ENCODE peak calls at places on chromosomes 5 and 9, in seven cellular contexts. V is neural crest cell; K is CD8-positive, alpha-beta T cell; J is AG10803; U is colonic mucosa; Y is mesothelial cell of epicardium; D is bronchial epithelial cell. C is an unnamed sample.

GRCh38 chr9:24793711-24794110 is 248.0 kb upstream of the IZUMO3 start:
- DNase-seq in U (no peak), V (no peak), D (no peak), J (no peak), Y (no peak), K (no peak), C (no peak)

GRCh38 chr9:14031015-14031414 is 282.9 kb downstream of the NFIB start:
- DNase-seq in U (no peak), D (peak), Y (no peak), V (no peak), K (no peak), J (no peak), C (no peak)

GRCh38 chr9:88680505-88681160 is 145.7 kb downstream of the NXNL2 start:
- DNase-seq in V (no peak), U (no peak), Y (no peak), J (no peak), K (no peak), D (no peak), C (no peak)

GRCh38 chr5:16934123-16934522 is 2.0 kb downstream of the MYO10 start:
- DNase-seq in K (no peak), U (peak), D (peak), J (peak), V (peak), Y (peak), C (peak)

GRCh38 chr5:157252741-157253465 is 13.0 kb upstream of the CYFIP2 start:
- DNase-seq in J (peak), K (peak), Y (no peak), D (no peak), V (no peak), U (no peak), C (peak)

GRCh38 chr9:96555567-96556386 is 63.9 kb downstream of the CDC14B start:
- DNase-seq in D (peak), J (peak), V (no peak), U (no peak), Y (no peak), K (no peak), C (no peak)

GRCh38 chr5:143386725-143387124 is 16.8 kb downstream of the NR3C1 start:
- DNase-seq in K (no peak), J (peak), D (no peak), U (no peak), V (no peak), Y (no peak), C (no peak)

GRCh38 chr5:93953442-93953841 is 212.0 kb upstream of the POU5F2 start:
- DNase-seq in Y (no peak), D (no peak), J (no peak), V (no peak), K (no peak), U (no peak), C (no peak)

GRCh38 chr9:96554326-96554725 is 65.3 kb downstream of the CDC14B start:
- DNase-seq in K (no peak), J (peak), D (no peak), Y (no peak), U (no peak), V (no peak), C (no peak)

GRCh38 chr9:84782228-84782866 is 112.8 kb downstream of the NTRK2 start:
- DNase-seq in Y (no peak), V (no peak), D (peak), J (no peak), K (no peak), U (no peak), C (no peak)

GRCh38 chr5:9782806-9783560 is 152.8 kb upstream of the TAS2R1 start:
- DNase-seq in J (peak), D (no peak), K (no peak), U (peak), Y (no peak), V (no peak), C (no peak)

GRCh38 chr5:10332301-10332700 is 21.2 kb upstream of the MARCHF6 start:
- DNase-seq in V (no peak), D (no peak), K (no peak), U (peak), Y (no peak), J (no peak), C (no peak)

GRCh38 chr5:15500326-15500958 is 462 bp downstream of the FBXL7 start:
- DNase-seq in V (peak), D (peak), J (peak), Y (no peak), U (peak), K (no peak), C (no peak)

GRCh38 chr5:143536364-143536763 is 132.9 kb upstream of the NR3C1 start:
- DNase-seq in D (peak), U (no peak), V (no peak), J (peak), Y (no peak), K (no peak), C (no peak)

GRCh38 chr5:7801898-7802614 is 48.9 kb downstream of the CFAP90 start:
- DNase-seq in U (no peak), Y (no peak), D (no peak), J (no peak), V (no peak), K (no peak), C (no peak)

GRCh38 chr5:110054240-110054639 is 364.5 kb downstream of the MAN2A1 start:
- DNase-seq in U (peak), V (no peak), Y (no peak), J (peak), D (peak), K (peak), C (peak)

GRCh38 chr9:74975538-74975937 is 22.8 kb upstream of the C9orf40 start:
- DNase-seq in U (no peak), K (no peak), Y (no peak), V (no peak), J (no peak), D (no peak), C (no peak)

GRCh38 chr5:78235289-78235688 is 59.2 kb downstream of the AP3B1 start:
- DNase-seq in J (peak), V (no peak), U (no peak), D (peak), K (no peak), Y (no peak), C (no peak)

GRCh38 chr9:133823189-133824105 is 85.3 kb upstream of the SARDH start:
- DNase-seq in K (no peak), U (no peak), D (no peak), Y (no peak), V (no peak), J (no peak), C (peak)

GRCh38 chr5:72347801-72348305 is 27.7 kb downstream of the PTCD2 start:
- DNase-seq in V (no peak), D (peak), Y (no peak), U (no peak), J (peak), K (no peak), C (peak)

GRCh38 chr5:133945561-133945960 is 22.9 kb downstream of the C5orf15 start:
- DNase-seq in Y (no peak), D (no peak), U (no peak), V (no peak), J (peak), K (no peak), C (no peak)

GRCh38 chr5:142830241-142831018 is 60.3 kb downstream of the ARHGAP26 start:
- DNase-seq in J (peak), K (no peak), Y (no peak), U (no peak), D (peak), V (no peak), C (no peak)

GRCh38 chr5:132661231-132662003 is 3.4 kb downstream of the IL13 start:
- DNase-seq in U (no peak), Y (no peak), J (no peak), V (no peak), K (no peak), D (no peak), C (peak)

GRCh38 chr9:134267305-134268265 is 58.7 kb upstream of the RXRA start:
- DNase-seq in Y (no peak), J (no peak), K (no peak), U (no peak), D (no peak), V (no peak), C (no peak)

GRCh38 chr5:149962040-149962439 is 1.5 kb downstream of the SLC26A2 start:
- DNase-seq in U (no peak), D (peak), V (no peak), J (peak), Y (no peak), K (no peak), C (no peak)

GRCh38 chr9:14908221-14909206 is 1.7 kb downstream of the FREM1 start:
- DNase-seq in D (no peak), J (no peak), V (no peak), K (no peak), Y (no peak), U (no peak), C (no peak)

GRCh38 chr5:142186821-142187594 is 78.4 kb downstream of the NDFIP1 start:
- DNase-seq in Y (no peak), U (peak), D (no peak), V (no peak), K (no peak), J (no peak), C (no peak)

GRCh38 chr5:151319334-151319733 is 15.8 kb upstream of the SLC36A3 start:
- DNase-seq in J (peak), Y (no peak), K (no peak), V (no peak), D (peak), U (no peak), C (peak)

GRCh38 chr5:112634166-112634565 is 103.5 kb upstream of the APC start:
- DNase-seq in Y (no peak), D (no peak), U (no peak), V (no peak), J (peak), K (no peak), C (no peak)

GRCh38 chr5:95816341-95816740 is 6.2 kb downstream of the GLRX start:
- DNase-seq in U (no peak), D (no peak), Y (no peak), J (no peak), V (no peak), K (no peak), C (no peak)

GRCh38 chr9:133127340-133127981 is 6.4 kb upstream of the RALGDS start:
- DNase-seq in D (peak), J (no peak), Y (no peak), K (peak), U (no peak), V (no peak), C (no peak)

GRCh38 chr5:5018560-5018935 is 121.6 kb upstream of the ADAMTS16 start:
- DNase-seq in K (no peak), D (no peak), V (no peak), U (no peak), Y (no peak), J (peak), C (no peak)
- TF ChIP-seq CTCF in K (no peak), D (no peak), V (no peak), U (no peak), Y (no peak), J (no peak), C (no peak)

GRCh38 chr9:2230362-2230761 is 215.2 kb downstream of the SMARCA2 start:
- DNase-seq in J (no peak), D (peak), V (no peak), U (no peak), Y (no peak), K (no peak), C (no peak)
- TF ChIP-seq CTCF in J (no peak), D (peak), V (no peak), U (no peak), Y (no peak), K (no peak), C (no peak)

DNA sequence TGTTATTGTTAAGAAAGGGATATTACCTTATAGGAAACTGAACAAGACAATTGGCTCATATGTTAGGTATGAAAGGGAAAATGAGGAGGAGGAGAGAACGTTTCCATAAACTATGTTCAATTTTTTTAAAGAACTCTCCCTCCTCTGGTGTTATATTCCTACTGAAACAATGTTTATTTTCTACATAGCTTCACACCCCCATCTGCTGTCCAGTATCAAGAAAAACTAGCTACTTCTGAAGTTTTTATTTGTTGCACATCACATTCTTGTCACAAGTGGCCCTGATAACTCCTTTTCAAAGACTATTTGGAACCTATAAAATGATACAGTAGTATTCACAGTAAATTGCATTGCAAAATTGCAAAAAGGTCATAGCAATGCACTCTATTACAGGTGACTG is 223.4 kb upstream of the FAM174A start:
- DNase-seq in D (no peak), U (no peak), J (no peak), V (no peak), K (no peak), Y (no peak), C (no peak)
- TF ChIP-seq CTCF in D (no peak), U (no peak), J (no peak), V (peak), K (no peak), Y (no peak), C (no peak)

GRCh38 chr9:126773004-126773607 is 31.7 kb upstream of the ZBTB43 start:
- DNase-seq in J (no peak), V (no peak), Y (no peak), D (no peak), K (no peak), U (no peak), C (no peak)

GRCh38 chr9:126781186-126781585 is 23.7 kb upstream of the ZBTB43 start:
- DNase-seq in Y (no peak), U (no peak), J (no peak), V (no peak), D (no peak), K (no peak), C (no peak)

GRCh38 chr9:126775926-126776325 is 28.9 kb upstream of the ZBTB43 start:
- DNase-seq in V (no peak), K (no peak), J (no peak), D (no peak), U (no peak), Y (no peak), C (no peak)

GRCh38 chr9:126781717-126782388 is 23.0 kb upstream of the ZBTB43 start:
- DNase-seq in D (peak), J (peak), V (peak), U (peak), Y (peak), K (peak), C (peak)

GRCh38 chr9:126777733-126778132 is 27.1 kb upstream of the ZBTB43 start:
- DNase-seq in J (no peak), K (no peak), V (no peak), U (no peak), Y (no peak), D (no peak), C (no peak)
- TF ChIP-seq CTCF in J (no peak), K (no peak), V (no peak), U (no peak), Y (no peak), D (peak), C (no peak)

GRCh38 chr9:33867747-33868429 is 50.9 kb downstream of the UBE2R2 start:
- DNase-seq in Y (no peak), K (no peak), U (peak), V (no peak), D (no peak), J (peak), C (no peak)
- TF ChIP-seq CTCF in Y (no peak), K (no peak), U (no peak), V (no peak), D (no peak), J (no peak), C (no peak)

GRCh38 chr9:77162366-77162765 is 15.0 kb upstream of the VPS13A start:
- DNase-seq in J (no peak), Y (no peak), K (no peak), D (no peak), U (no peak), V (no peak), C (no peak)
- TF ChIP-seq CTCF in J (no peak), Y (no peak), K (no peak), D (no peak), U (no peak), V (no peak), C (no peak)

GRCh38 chr5:6291961-6292360 is 86.4 kb downstream of the MED10 start:
- DNase-seq in K (no peak), V (no peak), J (peak), D (peak), U (no peak), Y (no peak), C (no peak)
- TF ChIP-seq CTCF in K (no peak), V (peak), J (peak), D (peak), U (no peak), Y (no peak), C (peak)

DNA sequence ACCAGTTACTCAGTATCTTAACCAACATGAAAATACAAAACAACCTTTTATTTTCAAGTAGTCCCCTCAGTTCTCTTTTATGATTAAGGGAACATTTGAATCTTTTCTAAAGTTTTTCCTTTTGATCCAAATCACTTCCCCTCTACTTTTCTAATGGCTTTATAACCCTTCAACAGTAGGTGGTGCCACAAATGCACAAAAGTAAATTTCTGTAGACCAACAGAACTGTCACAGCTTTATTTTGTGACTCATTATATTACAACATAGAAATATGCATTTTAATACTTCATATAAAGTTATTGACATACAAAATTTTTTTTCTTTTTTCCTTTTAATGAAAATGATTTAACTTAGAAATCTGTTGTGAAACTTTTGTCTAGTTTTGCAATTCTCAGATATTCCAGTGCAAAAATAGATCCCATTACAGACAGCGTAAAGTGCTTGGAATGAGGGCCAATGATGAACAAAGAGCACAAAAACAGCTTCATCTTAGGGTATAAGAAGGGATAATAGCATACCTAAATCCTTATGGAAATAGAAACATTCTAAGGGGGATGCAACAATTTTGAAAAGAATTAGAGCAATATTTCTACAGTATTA is 17.0 kb downstream of the NIPSNAP3B start:
- DNase-seq in V (no peak), U (no peak), D (peak), J (peak), K (no peak), Y (no peak), C (peak)
- TF ChIP-seq CTCF in V (peak), U (peak), D (peak), J (peak), K (no peak), Y (no peak), C (peak)

GRCh38 chr5:1672396-1672795 is 127.2 kb downstream of the MRPL36 start:
- DNase-seq in D (no peak), K (no peak), J (no peak), V (no peak), U (no peak), Y (no peak), C (no peak)
- TF ChIP-seq CTCF in D (no peak), K (no peak), J (no peak), V (no peak), U (no peak), Y (no peak), C (no peak)

GRCh38 chr5:179302499-179303185 is 42.6 kb downstream of the ADAMTS2 start:
- DNase-seq in Y (no peak), J (no peak), D (no peak), K (no peak), V (no peak), U (no peak), C (no peak)

GRCh38 chr5:179306191-179307005 is 38.9 kb downstream of the ADAMTS2 start:
- DNase-seq in J (peak), U (no peak), V (no peak), K (no peak), Y (no peak), D (no peak), C (no peak)

GRCh38 chr5:179304466-179304865 is 40.8 kb downstream of the ADAMTS2 start:
- DNase-seq in Y (no peak), K (no peak), V (no peak), D (no peak), U (no peak), J (peak), C (no peak)

GRCh38 chr5:179303801-179304200 is 41.5 kb downstream of the ADAMTS2 start:
- DNase-seq in K (no peak), D (no peak), Y (no peak), V (no peak), J (no peak), U (no peak), C (no peak)

DNA sequence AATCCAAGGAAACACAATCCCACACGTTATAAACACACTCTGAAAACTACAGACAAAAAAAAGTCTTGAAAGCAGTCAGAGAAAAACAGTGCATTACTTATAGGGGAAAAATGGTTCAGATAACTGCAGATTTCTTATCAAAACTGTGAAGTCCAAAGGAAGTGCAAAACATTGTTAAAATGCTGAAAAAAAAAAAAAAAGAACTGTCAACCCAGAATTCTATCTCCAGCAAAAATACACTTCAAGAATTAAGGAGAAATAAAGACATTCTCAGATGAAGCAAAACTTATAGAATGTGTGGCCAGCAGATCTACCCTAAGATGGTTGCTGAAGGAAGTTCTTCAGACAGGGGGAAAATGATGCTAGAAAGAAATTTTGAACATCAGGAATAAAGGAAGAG is 40.4 kb downstream of the ADAMTS2 start:
- DNase-seq in U (no peak), K (no peak), D (no peak), J (no peak), V (no peak), Y (no peak), C (no peak)
- TF ChIP-seq CTCF in U (no peak), K (no peak), D (no peak), J (no peak), V (no peak), Y (no peak), C (no peak)